ENCODE peak calls at places on chromosomes 2 and 18, in ten cellular contexts. One of them, this sample, is unnamed.

GRCh38 chr18:7084766-7085080 is 32.9 kb downstream of the LAMA1 start:
- DNase-seq in GM23248: peak; percentile 90
- DNase-seq in IMR-90: peak; percentile 86
- DNase-seq in upper lobe of right lung: no peak
- DNase-seq in effector memory CD4-positive, alpha-beta T cell: no peak
- DNase-seq in HepG2: no peak
- DNase-seq in CD8-positive, alpha-beta memory T cell: no peak
- DNase-seq in psoas muscle: no peak
- DNase-seq in Peyer's patch: no peak
- DNase-seq in K562: no peak
- DNase-seq in this sample: no peak

GRCh38 chr2:64404002-64404731 is 49.8 kb upstream of the LGALSL start:
- DNase-seq in K562: no peak
- DNase-seq in GM23248: peak; percentile 39
- DNase-seq in Peyer's patch: peak; percentile 30
- DNase-seq in psoas muscle: peak; percentile 86
- DNase-seq in upper lobe of right lung: peak; percentile 90
- DNase-seq in IMR-90: peak; percentile 35
- DNase-seq in effector memory CD4-positive, alpha-beta T cell: no peak
- DNase-seq in CD8-positive, alpha-beta memory T cell: no peak
- DNase-seq in HepG2: peak; percentile 77
- DNase-seq in this sample: peak; percentile 95

GRCh38 chr18:808502-808901 is 3.5 kb downstream of the YES1 start:
- DNase-seq in effector memory CD4-positive, alpha-beta T cell: no peak
- DNase-seq in upper lobe of right lung: no peak
- DNase-seq in GM23248: peak; percentile 9
- DNase-seq in CD8-positive, alpha-beta memory T cell: peak; percentile 38
- DNase-seq in K562: no peak
- DNase-seq in HepG2: no peak
- DNase-seq in IMR-90: no peak
- DNase-seq in psoas muscle: no peak
- DNase-seq in Peyer's patch: no peak
- DNase-seq in this sample: no peak

GRCh38 chr18:37861981-37862380 is 296.4 kb upstream of the CELF4 start:
- DNase-seq in upper lobe of right lung: no peak
- DNase-seq in GM23248: no peak
- DNase-seq in effector memory CD4-positive, alpha-beta T cell: no peak
- DNase-seq in Peyer's patch: no peak
- DNase-seq in HepG2: no peak
- DNase-seq in CD8-positive, alpha-beta memory T cell: no peak
- DNase-seq in IMR-90: no peak
- DNase-seq in psoas muscle: no peak
- DNase-seq in K562: no peak
- DNase-seq in this sample: no peak

GRCh38 chr18:9259148-9259547 is 75.4 kb upstream of the TWSG1 start:
- DNase-seq in HepG2: no peak
- DNase-seq in CD8-positive, alpha-beta memory T cell: no peak
- DNase-seq in upper lobe of right lung: no peak
- DNase-seq in GM23248: no peak
- DNase-seq in K562: no peak
- DNase-seq in Peyer's patch: no peak
- DNase-seq in IMR-90: no peak
- DNase-seq in psoas muscle: no peak
- DNase-seq in effector memory CD4-positive, alpha-beta T cell: no peak
- DNase-seq in this sample: no peak

GRCh38 chr18:68803371-68803770 is 5.5 kb downstream of the CCDC102B start:
- DNase-seq in K562: no peak
- DNase-seq in psoas muscle: peak; percentile 40
- DNase-seq in upper lobe of right lung: peak; percentile 71
- DNase-seq in CD8-positive, alpha-beta memory T cell: no peak
- DNase-seq in effector memory CD4-positive, alpha-beta T cell: no peak
- DNase-seq in IMR-90: peak; percentile 95
- DNase-seq in GM23248: peak; percentile 73
- DNase-seq in HepG2: no peak
- DNase-seq in Peyer's patch: no peak
- DNase-seq in this sample: peak; percentile 84

GRCh38 chr2:236661064-236661761 is 91.6 kb downstream of the ACKR3 start:
- DNase-seq in Peyer's patch: no peak
- DNase-seq in GM23248: peak; percentile 65
- DNase-seq in HepG2: no peak
- DNase-seq in upper lobe of right lung: no peak
- DNase-seq in psoas muscle: no peak
- DNase-seq in CD8-positive, alpha-beta memory T cell: no peak
- DNase-seq in effector memory CD4-positive, alpha-beta T cell: no peak
- DNase-seq in IMR-90: peak; percentile 11
- DNase-seq in K562: no peak
- DNase-seq in this sample: no peak

GRCh38 chr2:210539578-210540416 is 16.6 kb upstream of the CPS1 start:
- DNase-seq in HepG2: no peak
- DNase-seq in Peyer's patch: no peak
- DNase-seq in effector memory CD4-positive, alpha-beta T cell: no peak
- DNase-seq in GM23248: no peak
- DNase-seq in IMR-90: no peak
- DNase-seq in CD8-positive, alpha-beta memory T cell: no peak
- DNase-seq in K562: no peak
- DNase-seq in upper lobe of right lung: no peak
- DNase-seq in psoas muscle: no peak
- DNase-seq in this sample: no peak

GRCh38 chr2:36322108-36322507 is 33.5 kb upstream of the CRIM1 start:
- DNase-seq in psoas muscle: no peak
- DNase-seq in upper lobe of right lung: no peak
- DNase-seq in Peyer's patch: no peak
- DNase-seq in HepG2: peak; percentile 40
- DNase-seq in K562: no peak
- DNase-seq in GM23248: peak; percentile 53
- DNase-seq in CD8-positive, alpha-beta memory T cell: no peak
- DNase-seq in IMR-90: peak; percentile 70
- DNase-seq in effector memory CD4-positive, alpha-beta T cell: no peak
- DNase-seq in this sample: no peak

GRCh38 chr2:12397861-12398260 is 318.9 kb upstream of the TRIB2 start:
- DNase-seq in Peyer's patch: no peak
- DNase-seq in upper lobe of right lung: no peak
- DNase-seq in HepG2: no peak
- DNase-seq in IMR-90: no peak
- DNase-seq in CD8-positive, alpha-beta memory T cell: no peak
- DNase-seq in effector memory CD4-positive, alpha-beta T cell: no peak
- DNase-seq in K562: no peak
- DNase-seq in psoas muscle: peak; percentile 17
- DNase-seq in GM23248: peak; percentile 50
- DNase-seq in this sample: no peak

GRCh38 chr2:113228991-113229716 is 49.6 kb downstream of the PAX8 start:
- DNase-seq in effector memory CD4-positive, alpha-beta T cell: no peak
- DNase-seq in psoas muscle: no peak
- DNase-seq in GM23248: no peak
- DNase-seq in K562: peak; percentile 31
- DNase-seq in CD8-positive, alpha-beta memory T cell: no peak
- DNase-seq in IMR-90: no peak
- DNase-seq in Peyer's patch: no peak
- DNase-seq in upper lobe of right lung: no peak
- DNase-seq in HepG2: no peak
- DNase-seq in this sample: no peak

GRCh38 chr2:161905389-161906046 is 168.5 kb downstream of the DPP4 start:
- DNase-seq in upper lobe of right lung: no peak
- DNase-seq in K562: no peak
- DNase-seq in psoas muscle: no peak
- DNase-seq in CD8-positive, alpha-beta memory T cell: peak; percentile 21
- DNase-seq in GM23248: no peak
- DNase-seq in Peyer's patch: no peak
- DNase-seq in effector memory CD4-positive, alpha-beta T cell: no peak
- DNase-seq in IMR-90: no peak
- DNase-seq in HepG2: peak; percentile 11
- DNase-seq in this sample: no peak

DNA sequence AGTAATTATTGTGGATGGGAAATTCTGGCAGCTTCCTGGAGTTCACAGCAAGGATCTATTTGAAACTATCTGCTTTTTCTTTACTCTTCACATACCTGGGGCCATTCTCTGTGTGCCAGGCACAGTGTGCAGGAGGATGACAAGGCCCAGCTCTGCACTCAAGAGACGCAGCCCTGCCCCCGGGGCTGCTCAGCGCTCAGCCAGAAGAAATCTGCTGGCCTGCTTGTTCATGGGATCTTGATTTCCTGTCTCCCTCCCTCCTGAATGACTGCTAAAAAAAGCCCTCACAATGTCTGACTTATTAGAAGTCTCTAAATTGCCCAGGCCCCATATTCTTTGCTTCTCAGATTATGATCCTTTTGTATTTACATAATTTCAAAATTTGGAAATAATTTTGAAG is 210.9 kb downstream of the DCDC2C start:
- DNase-seq in upper lobe of right lung: no peak
- DNase-seq in Peyer's patch: no peak
- DNase-seq in CD8-positive, alpha-beta memory T cell: no peak
- DNase-seq in effector memory CD4-positive, alpha-beta T cell: no peak
- DNase-seq in K562: no peak
- DNase-seq in IMR-90: no peak
- DNase-seq in psoas muscle: no peak
- DNase-seq in GM23248: no peak
- DNase-seq in HepG2: no peak
- DNase-seq in this sample: peak; percentile 50
- H3K27me3 ChIP-seq in upper lobe of right lung: no peaks in the 10 kb centered on the region
- H3K27me3 ChIP-seq in Peyer's patch: no peaks in the 10 kb centered on the region
- H3K27me3 ChIP-seq in CD8-positive, alpha-beta memory T cell: no peaks in the 10 kb centered on the region
- H3K27me3 ChIP-seq in effector memory CD4-positive, alpha-beta T cell: no peaks in the 10 kb centered on the region
- H3K27me3 ChIP-seq in K562: no peaks in the 10 kb centered on the region
- H3K27me3 ChIP-seq in IMR-90: no peaks in the 10 kb centered on the region
- H3K27me3 ChIP-seq in psoas muscle: peaks cover 1% of the 10 kb centered on the region
- H3K27me3 ChIP-seq in GM23248: no peaks in the 10 kb centered on the region
- H3K27me3 ChIP-seq in HepG2: peaks cover 40% of the 10 kb centered on the region
- H3K27me3 ChIP-seq in this sample: no peaks in the 10 kb centered on the region

GRCh38 chr2:230828272-230828961 is 36.3 kb upstream of the ITM2C start:
- DNase-seq in upper lobe of right lung: no peak
- DNase-seq in K562: no peak
- DNase-seq in effector memory CD4-positive, alpha-beta T cell: no peak
- DNase-seq in IMR-90: no peak
- DNase-seq in CD8-positive, alpha-beta memory T cell: no peak
- DNase-seq in HepG2: no peak
- DNase-seq in Peyer's patch: no peak
- DNase-seq in psoas muscle: peak; percentile 27
- DNase-seq in GM23248: peak; percentile 18
- DNase-seq in this sample: peak; percentile 60

GRCh38 chr2:230827774-230828271 is 36.9 kb upstream of the ITM2C start:
- DNase-seq in GM23248: no peak
- DNase-seq in Peyer's patch: no peak
- DNase-seq in psoas muscle: no peak
- DNase-seq in IMR-90: no peak
- DNase-seq in CD8-positive, alpha-beta memory T cell: no peak
- DNase-seq in K562: no peak
- DNase-seq in effector memory CD4-positive, alpha-beta T cell: no peak
- DNase-seq in upper lobe of right lung: no peak
- DNase-seq in HepG2: no peak
- DNase-seq in this sample: no peak

GRCh38 chr2:230829293-230829692 is 35.4 kb upstream of the ITM2C start:
- DNase-seq in IMR-90: no peak
- DNase-seq in psoas muscle: no peak
- DNase-seq in upper lobe of right lung: no peak
- DNase-seq in Peyer's patch: no peak
- DNase-seq in GM23248: no peak
- DNase-seq in HepG2: no peak
- DNase-seq in K562: no peak
- DNase-seq in effector memory CD4-positive, alpha-beta T cell: no peak
- DNase-seq in CD8-positive, alpha-beta memory T cell: no peak
- DNase-seq in this sample: no peak

GRCh38 chr2:230829959-230830358 is 34.8 kb upstream of the ITM2C start:
- DNase-seq in psoas muscle: no peak
- DNase-seq in GM23248: no peak
- DNase-seq in Peyer's patch: no peak
- DNase-seq in K562: no peak
- DNase-seq in HepG2: no peak
- DNase-seq in CD8-positive, alpha-beta memory T cell: no peak
- DNase-seq in IMR-90: no peak
- DNase-seq in effector memory CD4-positive, alpha-beta T cell: no peak
- DNase-seq in upper lobe of right lung: no peak
- DNase-seq in this sample: no peak

GRCh38 chr2:230830428-230830827 is 34.3 kb upstream of the ITM2C start:
- DNase-seq in GM23248: peak; percentile 32
- DNase-seq in psoas muscle: no peak
- DNase-seq in IMR-90: no peak
- DNase-seq in CD8-positive, alpha-beta memory T cell: no peak
- DNase-seq in K562: no peak
- DNase-seq in upper lobe of right lung: no peak
- DNase-seq in effector memory CD4-positive, alpha-beta T cell: no peak
- DNase-seq in Peyer's patch: no peak
- DNase-seq in HepG2: no peak
- DNase-seq in this sample: no peak
- H3K27me3 ChIP-seq in GM23248: peaks cover 41% of the 10 kb centered on the region
- H3K27me3 ChIP-seq in psoas muscle: peaks cover 10% of the 10 kb centered on the region
- H3K27me3 ChIP-seq in IMR-90: peaks cover 34% of the 10 kb centered on the region
- H3K27me3 ChIP-seq in CD8-positive, alpha-beta memory T cell: peaks cover 17% of the 10 kb centered on the region
- H3K27me3 ChIP-seq in K562: peaks cover 3% of the 10 kb centered on the region
- H3K27me3 ChIP-seq in upper lobe of right lung: peaks cover 38% of the 10 kb centered on the region
- H3K27me3 ChIP-seq in effector memory CD4-positive, alpha-beta T cell: no peaks in the 10 kb centered on the region
- H3K27me3 ChIP-seq in Peyer's patch: peaks cover 15% of the 10 kb centered on the region
- H3K27me3 ChIP-seq in HepG2: peaks cover 45% of the 10 kb centered on the region
- H3K27me3 ChIP-seq in this sample: no peaks in the 10 kb centered on the region

DNA sequence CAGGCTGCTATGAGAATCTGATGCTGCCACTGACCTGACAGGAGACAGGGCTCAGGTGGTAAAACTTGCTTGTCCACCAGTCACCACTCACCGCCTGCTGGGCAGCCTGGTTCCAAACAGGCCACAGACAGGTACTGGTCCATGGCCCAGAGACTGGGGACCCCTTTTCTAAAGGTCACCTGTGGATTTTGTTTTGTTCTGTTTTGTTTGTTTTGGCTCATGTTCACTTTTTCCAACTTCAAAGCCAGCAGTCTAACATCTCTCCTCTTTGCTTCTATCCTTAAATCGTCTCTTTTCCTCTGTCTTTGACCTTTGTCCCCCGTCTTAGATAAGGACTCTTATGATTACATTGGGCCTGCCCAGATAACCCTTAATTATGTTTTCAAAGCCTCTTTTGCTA is 3.3 kb upstream of the CERKL start:
- DNase-seq in K562: no peak
- DNase-seq in upper lobe of right lung: no peak
- DNase-seq in effector memory CD4-positive, alpha-beta T cell: no peak
- DNase-seq in GM23248: no peak
- DNase-seq in Peyer's patch: no peak
- DNase-seq in IMR-90: no peak
- DNase-seq in HepG2: peak; percentile 60
- DNase-seq in psoas muscle: no peak
- DNase-seq in CD8-positive, alpha-beta memory T cell: no peak
- DNase-seq in this sample: no peak
- H3K27me3 ChIP-seq in K562: no peaks in the 10 kb centered on the region
- H3K27me3 ChIP-seq in upper lobe of right lung: peaks cover 40% of the 10 kb centered on the region
- H3K27me3 ChIP-seq in effector memory CD4-positive, alpha-beta T cell: peaks cover 3% of the 10 kb centered on the region
- H3K27me3 ChIP-seq in GM23248: peaks cover 36% of the 10 kb centered on the region
- H3K27me3 ChIP-seq in Peyer's patch: no peaks in the 10 kb centered on the region
- H3K27me3 ChIP-seq in IMR-90: peaks cover 31% of the 10 kb centered on the region
- H3K27me3 ChIP-seq in HepG2: peaks cover 23% of the 10 kb centered on the region
- H3K27me3 ChIP-seq in psoas muscle: peaks cover 8% of the 10 kb centered on the region
- H3K27me3 ChIP-seq in CD8-positive, alpha-beta memory T cell: peaks cover 7% of the 10 kb centered on the region
- H3K27me3 ChIP-seq in this sample: no peaks in the 10 kb centered on the region

DNA sequence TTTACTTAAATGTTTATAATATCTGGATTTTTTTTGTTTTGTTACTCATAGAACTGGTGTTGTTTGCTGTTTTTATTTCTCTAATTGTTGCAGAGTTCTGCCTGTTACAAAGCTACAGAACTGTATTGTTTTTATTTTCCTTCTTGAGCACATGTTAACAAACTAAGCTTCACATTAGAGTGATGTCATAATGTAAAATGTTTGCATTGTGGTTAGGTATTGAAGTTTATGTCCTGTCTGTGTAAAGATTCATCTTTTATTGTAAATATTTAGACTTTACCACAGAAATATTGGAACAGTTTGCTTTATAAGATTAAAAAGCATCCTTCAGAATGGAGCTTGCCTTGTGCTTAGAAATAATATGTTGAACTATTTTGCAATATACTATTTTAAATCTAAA is 67.7 kb downstream of the CLIP4 start:
- DNase-seq in GM23248: no peak
- DNase-seq in upper lobe of right lung: no peak
- DNase-seq in CD8-positive, alpha-beta memory T cell: no peak
- DNase-seq in psoas muscle: no peak
- DNase-seq in Peyer's patch: no peak
- DNase-seq in IMR-90: peak; percentile 39
- DNase-seq in K562: no peak
- DNase-seq in effector memory CD4-positive, alpha-beta T cell: no peak
- DNase-seq in HepG2: no peak
- DNase-seq in this sample: no peak
- H3K27me3 ChIP-seq in GM23248: no peaks in the 10 kb centered on the region
- H3K27me3 ChIP-seq in upper lobe of right lung: no peaks in the 10 kb centered on the region
- H3K27me3 ChIP-seq in CD8-positive, alpha-beta memory T cell: no peaks in the 10 kb centered on the region
- H3K27me3 ChIP-seq in psoas muscle: no peaks in the 10 kb centered on the region
- H3K27me3 ChIP-seq in Peyer's patch: no peaks in the 10 kb centered on the region
- H3K27me3 ChIP-seq in IMR-90: no peaks in the 10 kb centered on the region
- H3K27me3 ChIP-seq in K562: peaks cover 9% of the 10 kb centered on the region
- H3K27me3 ChIP-seq in effector memory CD4-positive, alpha-beta T cell: no peaks in the 10 kb centered on the region
- H3K27me3 ChIP-seq in HepG2: no peaks in the 10 kb centered on the region
- H3K27me3 ChIP-seq in this sample: no peaks in the 10 kb centered on the region

This sample was measured in right cardiac atrium.